ENCODE peak calls at places on chromosomes 4 and X, in four cellular contexts. One of them, this sample, is unnamed.

GRCh38 chrX:18654873-18655836 is 16.8 kb downstream of the RS1 start:
- DNase-seq in uterus: no peak
- DNase-seq in aorta: no peak
- DNase-seq in tibial artery: no peak
- DNase-seq in this sample: no peak

GRCh38 chrX:9171841-9172240 is 137.9 kb upstream of the FAM9B start:
- DNase-seq in uterus: no peak
- DNase-seq in aorta: no peak
- DNase-seq in tibial artery: no peak
- DNase-seq in this sample: no peak

GRCh38 chrX:11537141-11537540 is 128.6 kb downstream of the ARHGAP6 start:
- DNase-seq in uterus: no peak
- DNase-seq in aorta: no peak
- DNase-seq in tibial artery: no peak
- DNase-seq in this sample: no peak

GRCh38 chr4:99323761-99324160 is 2.6 kb upstream of the ADH1B start:
- DNase-seq in uterus: no peak
- DNase-seq in aorta: no peak
- DNase-seq in tibial artery: no peak
- DNase-seq in this sample: no peak

GRCh38 chr4:110869862-110870577 is 247.1 kb upstream of the PITX2 start:
- DNase-seq in uterus: no peak
- DNase-seq in aorta: no peak
- DNase-seq in tibial artery: no peak
- DNase-seq in this sample: no peak

GRCh38 chrX:39513836-39514235 is 583.9 kb downstream of the BCOR start:
- DNase-seq in uterus: no peak
- DNase-seq in aorta: no peak
- DNase-seq in tibial artery: no peak
- DNase-seq in this sample: no peak

GRCh38 chr4:55445921-55446577 is 50.3 kb downstream of the TMEM165 start:
- DNase-seq in uterus: no peak
- DNase-seq in aorta: no peak
- DNase-seq in tibial artery: no peak
- DNase-seq in this sample: no peak

GRCh38 chr4:53537606-53538005 is 53.7 kb downstream of the LNX1 start:
- DNase-seq in uterus: no peak
- DNase-seq in aorta: no peak
- DNase-seq in tibial artery: no peak
- DNase-seq in this sample: no peak

GRCh38 chr4:140372607-140373327 is 679 bp upstream of the SCOC start:
- DNase-seq in uterus: no peak
- DNase-seq in aorta: no peak
- DNase-seq in tibial artery: no peak
- DNase-seq in this sample: no peak

GRCh38 chrX:3638280-3638873 is 75.1 kb downstream of the PRKX start:
- DNase-seq in uterus: peak
- DNase-seq in aorta: no peak
- DNase-seq in tibial artery: no peak
- DNase-seq in this sample: peak

GRCh38 chrX:77070108-77070918 is 376.9 kb upstream of the FGF16 start:
- DNase-seq in uterus: no peak
- DNase-seq in aorta: no peak
- DNase-seq in tibial artery: no peak
- DNase-seq in this sample: no peak

GRCh38 chrX:154458954-154459829 is 1.1 kb downstream of the PLXNA3 start:
- DNase-seq in uterus: no peak
- DNase-seq in aorta: peak
- DNase-seq in tibial artery: peak
- DNase-seq in this sample: no peak

GRCh38 chrX:115425359-115425758 is 135.6 kb upstream of the PLS3 start:
- DNase-seq in uterus: no peak
- DNase-seq in aorta: no peak
- DNase-seq in tibial artery: no peak
- DNase-seq in this sample: no peak

GRCh38 chr4:108972613-108973283 is 209.9 kb upstream of the ETNPPL start:
- DNase-seq in uterus: no peak
- DNase-seq in aorta: no peak
- DNase-seq in tibial artery: no peak
- DNase-seq in this sample: no peak

GRCh38 chr4:38166082-38166481 is 205.9 kb downstream of the PTTG2 start:
- DNase-seq in uterus: no peak
- DNase-seq in aorta: no peak
- DNase-seq in tibial artery: no peak
- DNase-seq in this sample: no peak

GRCh38 chr4:845233-845835 is 19.4 kb upstream of the CPLX1 start:
- DNase-seq in uterus: no peak
- DNase-seq in aorta: peak
- DNase-seq in tibial artery: no peak
- DNase-seq in this sample: no peak

DNA sequence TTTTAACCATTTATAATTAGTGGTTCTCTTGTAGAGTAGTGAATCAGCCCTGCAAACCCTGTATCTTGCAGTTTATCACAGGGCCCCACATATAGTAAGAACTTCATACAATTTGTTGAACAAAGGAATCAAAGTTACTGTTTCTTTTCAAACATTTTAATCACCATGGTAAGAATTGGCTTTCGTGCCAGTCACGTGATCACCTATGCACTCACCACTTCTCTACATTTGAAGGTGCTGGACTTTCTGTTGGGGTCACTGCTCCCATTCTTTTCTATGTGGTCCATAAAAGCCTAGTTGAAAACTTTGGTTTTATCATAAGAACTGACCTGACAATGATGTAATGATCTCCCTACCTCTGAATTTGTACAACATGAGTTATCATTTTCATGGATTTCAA is 426.4 kb upstream of the CPEB2 start:
- DNase-seq in uterus: no peak
- DNase-seq in aorta: no peak
- DNase-seq in tibial artery: no peak
- DNase-seq in this sample: no peak
- H3K27ac ChIP-seq in uterus: no peak
- H3K27ac ChIP-seq in aorta: no peak
- H3K27ac ChIP-seq in tibial artery: no peak
- H3K27ac ChIP-seq in this sample: no peak

GRCh38 chr4:156950090-156950489 is 21.5 kb downstream of the PDGFC start:
- DNase-seq in uterus: no peak
- DNase-seq in aorta: no peak
- DNase-seq in tibial artery: no peak
- DNase-seq in this sample: no peak
- H3K4me3 ChIP-seq in uterus: no peak
- H3K4me3 ChIP-seq in aorta: no peak
- H3K4me3 ChIP-seq in tibial artery: no peak
- H3K4me3 ChIP-seq in this sample: no peak

GRCh38 chrX:152926279-152926678 is 28.4 kb downstream of the ZNF185 start:
- DNase-seq in uterus: peak
- DNase-seq in aorta: no peak
- DNase-seq in tibial artery: no peak
- DNase-seq in this sample: no peak

GRCh38 chrX:152929898-152930297 is 32.0 kb downstream of the ZNF185 start:
- DNase-seq in uterus: no peak
- DNase-seq in aorta: peak
- DNase-seq in tibial artery: no peak
- DNase-seq in this sample: no peak

GRCh38 chrX:152926923-152927322 is 29.1 kb downstream of the ZNF185 start:
- DNase-seq in uterus: no peak
- DNase-seq in aorta: peak
- DNase-seq in tibial artery: no peak
- DNase-seq in this sample: peak

GRCh38 chrX:152928761-152929400 is 31.0 kb downstream of the ZNF185 start:
- DNase-seq in uterus: no peak
- DNase-seq in aorta: peak
- DNase-seq in tibial artery: no peak
- DNase-seq in this sample: no peak

DNA sequence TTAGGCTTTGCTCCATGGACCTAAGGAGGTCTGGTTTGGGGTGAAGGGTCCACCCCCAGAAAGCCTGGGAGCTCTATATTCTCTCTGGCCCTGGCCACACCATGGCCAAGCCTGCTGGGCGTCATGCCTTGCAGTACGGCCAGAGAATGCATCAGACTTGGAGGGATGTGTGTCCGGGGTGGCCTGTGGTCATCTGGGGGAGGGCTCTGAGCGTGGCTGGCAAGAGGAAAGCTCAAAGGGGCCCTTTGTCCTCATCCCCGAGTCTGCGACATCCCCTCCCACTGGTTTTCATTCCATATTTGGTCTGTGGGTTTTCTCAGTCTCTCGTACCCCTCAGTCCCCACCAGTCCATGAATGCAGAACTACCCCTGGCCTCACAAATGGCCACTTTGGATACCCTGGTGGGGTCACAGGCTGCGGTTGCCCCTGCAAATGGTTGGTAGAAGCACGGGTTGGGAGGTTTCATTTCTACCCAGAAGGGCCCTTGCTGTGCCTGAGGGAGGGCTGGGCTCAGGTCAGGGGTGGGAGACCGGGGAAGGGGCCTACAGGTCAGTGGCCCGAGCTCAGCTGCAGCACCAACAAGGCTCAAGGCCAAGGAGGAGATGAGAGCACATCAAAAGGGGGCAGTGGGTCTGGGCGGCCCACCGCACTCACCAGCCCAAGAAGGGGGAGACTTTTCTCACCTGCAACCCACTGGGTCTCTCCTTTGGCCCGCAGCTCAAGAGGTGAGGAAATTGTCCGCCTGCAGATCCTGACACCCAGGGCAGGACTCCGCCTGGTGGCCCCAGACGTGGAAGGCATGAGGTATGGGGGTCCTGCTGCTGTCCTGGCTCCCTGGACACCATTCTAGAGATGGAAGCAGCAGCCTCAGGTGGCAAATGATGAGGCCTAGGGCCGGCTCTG is 30.2 kb downstream of the ZNF185 start:
- DNase-seq in uterus: no peak
- DNase-seq in aorta: peak
- DNase-seq in tibial artery: no peak
- DNase-seq in this sample: no peak
- H3K27ac ChIP-seq in uterus: no peak
- H3K27ac ChIP-seq in aorta: no peak
- H3K27ac ChIP-seq in tibial artery: no peak
- H3K27ac ChIP-seq in this sample: peak

GRCh38 chr4:56995525-56995924 is 16.8 kb downstream of the POLR2B start:
- DNase-seq in uterus: peak
- DNase-seq in aorta: peak
- DNase-seq in tibial artery: peak
- DNase-seq in this sample: peak
- H3K4me3 ChIP-seq in uterus: no peak
- H3K4me3 ChIP-seq in aorta: no peak
- H3K4me3 ChIP-seq in tibial artery: no peak
- H3K4me3 ChIP-seq in this sample: peak

GRCh38 chr4:88613417-88613875 is 21.2 kb downstream of the HERC3 start:
- DNase-seq in uterus: no peak
- DNase-seq in aorta: no peak
- DNase-seq in tibial artery: no peak
- DNase-seq in this sample: no peak
- H3K27ac ChIP-seq in uterus: peak
- H3K27ac ChIP-seq in aorta: peak
- H3K27ac ChIP-seq in tibial artery: peak
- H3K27ac ChIP-seq in this sample: no peak

GRCh38 chr4:2141022-2141761 is 82.1 kb downstream of the NAT8L start:
- DNase-seq in uterus: no peak
- DNase-seq in aorta: no peak
- DNase-seq in tibial artery: no peak
- DNase-seq in this sample: no peak

GRCh38 chr4:2138846-2139500 is 79.8 kb downstream of the NAT8L start:
- DNase-seq in uterus: no peak
- DNase-seq in aorta: no peak
- DNase-seq in tibial artery: no peak
- DNase-seq in this sample: no peak

GRCh38 chr4:2141762-2142520 is 82.8 kb downstream of the NAT8L start:
- DNase-seq in uterus: no peak
- DNase-seq in aorta: no peak
- DNase-seq in tibial artery: no peak
- DNase-seq in this sample: no peak

GRCh38 chr4:2142630-2143427 is 83.7 kb downstream of the NAT8L start:
- DNase-seq in uterus: no peak
- DNase-seq in aorta: no peak
- DNase-seq in tibial artery: no peak
- DNase-seq in this sample: no peak
- H3K4me3 ChIP-seq in uterus: no peak
- H3K4me3 ChIP-seq in aorta: no peak
- H3K4me3 ChIP-seq in tibial artery: no peak
- H3K4me3 ChIP-seq in this sample: no peak

DNA sequence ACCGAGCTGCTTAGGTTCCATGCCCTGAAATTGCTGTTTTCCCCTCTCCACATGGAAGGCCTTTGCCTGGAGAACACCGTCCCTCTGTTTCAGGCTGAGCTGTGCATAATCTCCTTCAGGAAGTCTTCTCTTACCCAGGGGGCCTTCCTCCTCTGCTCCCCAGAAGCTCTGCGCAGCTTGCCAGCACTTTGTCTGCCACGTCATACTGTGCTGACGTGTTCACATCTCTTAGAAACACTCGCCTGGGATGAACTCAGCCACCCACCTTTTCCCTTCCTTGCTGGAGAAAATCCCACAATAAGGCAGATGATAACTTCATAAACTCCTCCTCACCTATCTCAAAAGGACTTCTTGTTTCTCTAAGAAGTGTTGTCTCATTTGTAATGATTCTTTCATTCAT is 110.7 kb downstream of the ARHGAP10 start:
- DNase-seq in uterus: peak
- DNase-seq in aorta: no peak
- DNase-seq in tibial artery: no peak
- DNase-seq in this sample: peak
- H3K27ac ChIP-seq in uterus: no peak
- H3K27ac ChIP-seq in aorta: no peak
- H3K27ac ChIP-seq in tibial artery: peak
- H3K27ac ChIP-seq in this sample: no peak

GRCh38 chr4:150591904-150592303 is 10.0 kb downstream of the MAB21L2 start:
- DNase-seq in uterus: no peak
- DNase-seq in aorta: no peak
- DNase-seq in tibial artery: no peak
- DNase-seq in this sample: no peak
- H3K4me3 ChIP-seq in uterus: no peak
- H3K4me3 ChIP-seq in aorta: no peak
- H3K4me3 ChIP-seq in tibial artery: no peak
- H3K4me3 ChIP-seq in this sample: no peak

GRCh38 chr4:87117730-87118075 is 102.7 kb downstream of the KLHL8 start:
- DNase-seq in uterus: no peak
- DNase-seq in aorta: no peak
- DNase-seq in tibial artery: no peak
- DNase-seq in this sample: no peak
- H3K27ac ChIP-seq in uterus: no peak
- H3K27ac ChIP-seq in aorta: peak
- H3K27ac ChIP-seq in tibial artery: peak
- H3K27ac ChIP-seq in this sample: no peak

GRCh38 chr4:2799444-2799911 is 6.6 kb downstream of the SH3BP2 start:
- DNase-seq in uterus: peak
- DNase-seq in aorta: peak
- DNase-seq in tibial artery: peak
- DNase-seq in this sample: no peak
- H3K4me3 ChIP-seq in uterus: no peak
- H3K4me3 ChIP-seq in aorta: no peak
- H3K4me3 ChIP-seq in tibial artery: no peak
- H3K4me3 ChIP-seq in this sample: no peak